ENCODE peak calls at places on chromosomes 1 and 21, in eight cellular contexts. G, D, X, Z, Y, T, V and M are unnamed samples.

GRCh38 chr1:151156515-151156819 is at the start of gene TNFAIP8L2:
- DNase-seq in X (peak; percentile 44), G (no peak), Y (peak; percentile 32), D (no peak), V (peak; percentile 56), Z (no peak), T (no peak), M (peak; percentile 92)

GRCh38 chr21:34340062-34340461 is 23.7 kb upstream of the KCNE2 start:
- DNase-seq in T (no peak), Z (no peak), X (no peak), D (no peak), G (no peak), V (no peak), Y (no peak), M (no peak)

GRCh38 chr21:23249760-23250159 is 2251.6 kb downstream of the NCAM2 start:
- DNase-seq in T (no peak), Z (no peak), D (no peak), G (no peak), Y (no peak), V (no peak), X (no peak), M (no peak)

GRCh38 chr21:42468511-42469131 is 27.4 kb downstream of the RSPH1 start:
- DNase-seq in G (no peak), V (no peak), X (no peak), Z (no peak), Y (no peak), T (no peak), D (no peak), M (no peak)

GRCh38 chr21:25563399-25564116 is 43.7 kb downstream of the MRPL39 start:
- DNase-seq in G (no peak), Y (peak; percentile 87), X (no peak), Z (no peak), D (no peak), T (no peak), V (no peak), M (no peak)

GRCh38 chr1:39990428-39990827 is 35.5 kb downstream of the MFSD2A start:
- DNase-seq in T (no peak), G (no peak), Z (no peak), Y (no peak), V (no peak), X (no peak), D (no peak), M (no peak)

GRCh38 chr1:167484726-167485125 is 33.6 kb downstream of the CD247 start:
- DNase-seq in X (no peak), V (no peak), Y (no peak), G (no peak), T (no peak), D (no peak), Z (no peak), M (no peak)

GRCh38 chr1:41152622-41153044 is 89.5 kb downstream of the SCMH1 start:
- DNase-seq in Z (no peak), D (no peak), G (peak; percentile 38), T (no peak), V (no peak), Y (no peak), X (no peak), M (no peak)

GRCh38 chr1:186059311-186059710 is 315.7 kb downstream of the TPR start:
- DNase-seq in D (no peak), V (no peak), Y (no peak), X (no peak), G (no peak), Z (no peak), T (no peak), M (no peak)

GRCh38 chr1:969260-969855 is 3.1 kb downstream of the PLEKHN1 start:
- DNase-seq in T (no peak), D (no peak), X (no peak), Y (no peak), Z (no peak), G (no peak), V (no peak), M (no peak)

GRCh38 chr1:33349778-33350610 is 29.1 kb upstream of the A3GALT2 start:
- DNase-seq in Y (no peak), D (no peak), X (peak; percentile 87), T (peak; percentile 68), V (peak; percentile 93), G (peak; percentile 69), Z (peak; percentile 62), M (no peak)

GRCh38 chr1:227058321-227058751 is 118.2 kb downstream of the COQ8A start:
- DNase-seq in X (no peak), G (no peak), Y (no peak), Z (no peak), V (no peak), D (no peak), T (no peak), M (no peak)

GRCh38 chr1:85898861-85899260 is 190.6 kb upstream of the ZNHIT6 start:
- DNase-seq in V (no peak), Z (no peak), G (no peak), X (no peak), Y (no peak), T (no peak), D (no peak), M (no peak)

GRCh38 chr1:44359234-44359937 is 4.3 kb upstream of the ERI3 start:
- DNase-seq in V (no peak), Y (no peak), D (no peak), Z (no peak), G (no peak), T (no peak), X (no peak), M (no peak)

GRCh38 chr21:36235058-36235582 is 78.5 kb downstream of the DOP1B start:
- DNase-seq in X (no peak), T (no peak), Z (peak; percentile 95), D (no peak), G (no peak), Y (no peak), V (no peak), M (no peak)

GRCh38 chr1:43372172-43372571 is 4.4 kb upstream of the ELOVL1 start:
- DNase-seq in T (peak; percentile 42), V (no peak), D (no peak), G (no peak), Z (no peak), Y (no peak), X (no peak), M (no peak)

GRCh38 chr1:150578278-150579109 is 916 bp downstream of the MCL1 start:
- DNase-seq in Z (peak; percentile 72), D (no peak), G (no peak), Y (no peak), T (no peak), V (peak; percentile 75), X (peak; percentile 55), M (peak; percentile 15)

GRCh38 chr1:94411217-94411616 is 7.0 kb upstream of the ABCD3 start:
- DNase-seq in G (no peak), D (no peak), V (no peak), T (no peak), Y (peak; percentile 20), X (no peak), Z (no peak), M (no peak)

GRCh38 chr1:93681095-93681548 is 515 bp downstream of the BCAR3 start:
- DNase-seq in Z (no peak), Y (no peak), D (no peak), T (no peak), X (no peak), G (no peak), V (no peak), M (no peak)

GRCh38 chr21:29299906-29300546 is 1.3 kb downstream of the BACH1 start:
- DNase-seq in Z (peak; percentile 87), Y (peak; percentile 68), G (peak; percentile 13), T (peak; percentile 15), X (peak; percentile 74), D (peak; percentile 10), V (peak; percentile 93), M (peak; percentile 90)
- TF ChIP-seq REST in Z (no peak), Y (no peak), G (no peak), T (no peak), X (no peak), D (no peak), V (no peak), M (no peak)

GRCh38 chr1:9920606-9921005 is 10.5 kb upstream of the CTNNBIP1 start:
- DNase-seq in V (no peak), G (no peak), Z (no peak), X (no peak), D (no peak), T (no peak), Y (no peak), M (no peak)

GRCh38 chr1:9917901-9918300 is 7.8 kb upstream of the CTNNBIP1 start:
- DNase-seq in D (no peak), Y (no peak), V (no peak), Z (no peak), G (no peak), X (no peak), T (no peak), M (no peak)

GRCh38 chr1:9927259-9927658 is 15.9 kb downstream of the LZIC start:
- DNase-seq in Z (peak; percentile 42), V (no peak), T (no peak), Y (no peak), G (no peak), D (no peak), X (no peak), M (no peak)

GRCh38 chr1:9922342-9922741 is 12.3 kb upstream of the CTNNBIP1 start:
- DNase-seq in D (no peak), T (no peak), Y (no peak), X (peak; percentile 38), V (no peak), Z (no peak), G (no peak), M (no peak)
- TF ChIP-seq REST in D (no peak), T (no peak), Y (no peak), X (no peak), V (no peak), Z (no peak), G (no peak), M (no peak)

GRCh38 chr1:21494196-21494595 is 15.0 kb upstream of the ALPL start:
- DNase-seq in Z (no peak), D (no peak), Y (no peak), V (no peak), T (no peak), G (no peak), X (no peak), M (no peak)
- TF ChIP-seq REST in Z (no peak), D (no peak), Y (no peak), V (no peak), T (no peak), G (no peak), X (no peak), M (no peak)

DNA sequence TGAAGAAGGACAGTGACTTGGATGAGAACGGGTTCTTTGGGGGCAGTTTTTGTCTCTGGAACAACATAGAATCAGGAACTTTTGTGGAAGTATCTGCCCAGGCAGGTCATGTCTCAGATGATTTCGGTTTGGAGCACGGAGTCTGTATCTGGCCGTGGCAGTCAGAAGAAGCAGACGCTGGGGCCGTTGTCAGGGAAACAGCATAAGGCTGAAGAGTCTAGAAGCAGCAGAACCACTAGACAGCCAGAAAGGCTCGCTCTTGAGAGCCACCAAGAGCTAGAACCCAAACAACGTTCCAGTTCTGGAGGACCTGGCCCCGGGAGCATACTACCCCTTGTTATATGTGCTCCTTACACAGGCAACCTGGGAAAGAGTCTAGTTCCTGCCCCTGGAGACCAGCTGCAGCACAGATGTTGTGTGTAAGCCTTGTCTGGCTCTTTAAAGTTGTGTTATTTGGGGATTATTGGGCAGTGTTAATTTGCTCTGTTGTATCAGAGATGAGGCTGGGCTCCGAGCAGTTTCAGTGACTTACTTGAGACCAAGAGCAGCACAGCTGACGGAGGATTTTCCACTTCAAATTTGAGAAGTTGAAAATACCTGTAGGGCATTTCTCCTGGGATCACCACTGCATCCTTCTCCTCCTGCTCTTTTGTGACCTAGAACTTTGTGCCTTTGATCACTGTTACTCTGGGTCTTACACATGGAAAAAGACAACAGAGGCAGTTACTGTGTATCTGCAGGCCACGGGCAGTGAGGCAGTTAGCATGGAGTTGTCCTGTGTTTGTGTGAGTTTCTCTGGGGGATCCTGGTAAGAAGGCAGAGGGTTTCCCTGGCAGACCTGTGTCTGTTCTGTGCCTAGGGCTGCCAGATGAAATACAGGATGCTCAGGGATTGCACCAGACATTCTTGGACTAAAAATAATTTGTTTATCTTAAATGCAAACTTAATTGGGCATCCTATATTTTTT is 44.7 kb upstream of the SCCPDH start:
- DNase-seq in Y (no peak), Z (no peak), G (no peak), T (no peak), D (no peak), V (no peak), X (no peak), M (no peak)
- TF ChIP-seq REST in Y (no peak), Z (no peak), G (no peak), T (no peak), D (no peak), V (no peak), X (no peak), M (no peak)